ENCODE peak calls at places on chromosomes 3 and 15, in ten cellular contexts. W, R, M, F, Y, J, G, N, T and Z are unnamed samples.
A peak's percentile ranks its signal among the peaks of the same experiment; 100 is the strongest.

GRCh38 chr3:143507735-143508580 is 340.3 kb downstream of the SLC9A9 start:
- DNase-seq in N (no peak), M (peak; percentile 41), G (no peak), J (no peak), Y (peak; percentile 49), R (peak; percentile 70), F (no peak), W (peak; percentile 59), T (peak; percentile 72), Z (peak; percentile 78)

GRCh38 chr15:80878242-80878866 is 99.2 kb downstream of the CEMIP start:
- DNase-seq in J (no peak), T (peak; percentile 57), G (no peak), F (no peak), W (no peak), Y (no peak), R (no peak), N (no peak), M (no peak), Z (no peak)

GRCh38 chr3:54902286-54902685 is 25.6 kb downstream of the LRTM1 start:
- DNase-seq in R (no peak), M (no peak), T (no peak), Y (peak; percentile 49), N (no peak), F (no peak), G (no peak), J (no peak), W (no peak), Z (peak; percentile 61)

GRCh38 chr3:135000465-135000864 is 205.4 kb downstream of the EPHB1 start:
- DNase-seq in N (no peak), T (no peak), M (no peak), R (no peak), G (no peak), Y (no peak), J (no peak), W (no peak), F (no peak), Z (no peak)

GRCh38 chr15:79406191-79406590 is 25.9 kb upstream of the MINAR1 start:
- DNase-seq in M (no peak), F (no peak), W (no peak), N (no peak), J (no peak), T (no peak), G (no peak), R (no peak), Y (no peak), Z (no peak)

GRCh38 chr3:184590795-184591194 is 29.2 kb downstream of the EPHB3 start:
- DNase-seq in R (no peak), W (no peak), G (no peak), N (no peak), M (peak; percentile 45), Y (no peak), F (peak; percentile 69), J (no peak), T (no peak), Z (no peak)

GRCh38 chr3:8755564-8756237 is 13.7 kb downstream of the OXTR start:
- DNase-seq in N (no peak), J (no peak), W (no peak), F (no peak), Y (no peak), T (no peak), M (no peak), G (no peak), R (no peak), Z (no peak)

GRCh38 chr15:101698314-101698713 is 26.0 kb downstream of the TARS3 start:
- DNase-seq in G (no peak), M (no peak), N (no peak), T (peak; percentile 27), Y (peak; percentile 73), R (no peak), J (no peak), W (no peak), F (no peak), Z (no peak)

GRCh38 chr3:124620600-124621063 is 109.6 kb upstream of the UMPS start:
- DNase-seq in G (no peak), W (no peak), Y (peak; percentile 68), N (peak; percentile 54), T (peak; percentile 26), M (peak; percentile 69), J (peak; percentile 5), F (peak; percentile 35), R (peak; percentile 8), Z (peak; percentile 4)

GRCh38 chr3:62101488-62101887 is 271.9 kb downstream of the FEZF2 start:
- DNase-seq in T (no peak), W (no peak), F (no peak), J (no peak), G (no peak), M (no peak), N (no peak), R (peak; percentile 71), Y (no peak), Z (peak; percentile 88)